ENCODE peak calls at places on chromosomes 16 and 17, in four cellular contexts. L is activated naive CD8-positive, alpha-beta T cell treated with anti-CD3 and anti-CD28 coated beads, Interleukin-2, amount 50 U/mL, for 16 hours; J is ascending aorta; F is HCEC 1CT. P is an unnamed sample.

GRCh38 chr17:38604479-38605229 is 1.1 kb downstream of the SRCIN1 start:
- DNase-seq in L (no peak), J (no peak), F (no peak), P (no peak)

GRCh38 chr16:87017388-87018012 is 299.7 kb downstream of the C16orf95 start:
- DNase-seq in L (no peak), J (no peak), F (peak; percentile 90), P (no peak)

GRCh38 chr16:85733839-85734170 is 17.1 kb downstream of the C16orf74 start:
- DNase-seq in L (no peak), J (no peak), F (peak; percentile 1), P (no peak)

GRCh38 chr17:61313515-61314326 is 85.9 kb upstream of the TBX2 start:
- DNase-seq in L (no peak), J (no peak), F (no peak), P (no peak)

GRCh38 chr17:77685881-77686486 is 272.5 kb upstream of the TNRC6C start:
- DNase-seq in L (no peak), J (no peak), F (no peak), P (no peak)

GRCh38 chr16:85245307-85246172 is 133.3 kb upstream of the CIBAR2 start:
- DNase-seq in L (peak; percentile 40), J (no peak), F (peak; percentile 48), P (no peak)

GRCh38 chr17:82936768-82937171 is 96.9 kb upstream of the ZNF750 start:
- DNase-seq in L (no peak), J (no peak), F (no peak), P (no peak)

GRCh38 chr16:73390936-73391335 is 343.0 kb upstream of the ZFHX3 start:
- DNase-seq in L (no peak), J (no peak), F (no peak), P (no peak)

GRCh38 chr17:71157297-71157696 is 963.5 kb upstream of the SOX9 start:
- DNase-seq in L (no peak), J (no peak), F (no peak), P (no peak)

GRCh38 chr16:23801387-23801786 is 34.4 kb upstream of the PRKCB start:
- DNase-seq in L (peak; percentile 60), J (no peak), F (peak; percentile 39), P (peak; percentile 11)

GRCh38 chr17:55527520-55528118 is 16.4 kb upstream of the SMIM36 start:
- DNase-seq in L (no peak), J (no peak), F (peak; percentile 39), P (no peak)

P was measured in cerebellar nuclear complex.